ENCODE peak calls at places on chromosomes 11 and 22, in seven cellular contexts. S is astrocyte of the spinal cord; L is activated naive CD8-positive, alpha-beta T cell treated with anti-CD3 and anti-CD28 coated beads for 36 hours; E is LoVo; M is T-cell; Q is stimulated activated CD4-positive, alpha-beta T cell treated with anti-CD3 and anti-CD28 coated beads, Interleukin-1b, Interleukin-23, amount 100 ng/mL, for 24 hours; T is RKO. V is an unnamed sample.

GRCh38 chr11:69930081-69931059 is 111.2 kb upstream of the FGF3 start:
- DNase-seq in Q (no peak), L (no peak), E (no peak), T (no peak), M (no peak), S (no peak), V (no peak)

GRCh38 chr22:50517495-50518260 is 7.7 kb downstream of the SCO2 start:
- DNase-seq in L (no peak), E (no peak), T (no peak), S (no peak), M (no peak), Q (no peak), V (no peak)

GRCh38 chr22:22035203-22035602 is 52.6 kb upstream of the TOP3B start:
- DNase-seq in Q (no peak), M (no peak), T (no peak), E (no peak), L (no peak), S (no peak), V (no peak)

GRCh38 chr11:113778111-113778910 is 1.3 kb upstream of the CLDN25 start:
- DNase-seq in L (no peak), T (peak; percentile 70), S (peak; percentile 30), Q (no peak), M (no peak), E (no peak), V (peak; percentile 85)

GRCh38 chr11:12461516-12461915 is 84.1 kb downstream of the PARVA start:
- DNase-seq in T (no peak), S (no peak), M (no peak), L (no peak), E (no peak), Q (no peak), V (no peak)

GRCh38 chr11:15667127-15667725 is 552.5 kb downstream of the INSC start:
- DNase-seq in E (no peak), L (no peak), Q (no peak), T (no peak), S (no peak), M (no peak), V (no peak)

GRCh38 chr22:40621309-40622151 is 15.0 kb downstream of the MRTFA start:
- DNase-seq in E (no peak), L (no peak), T (no peak), M (no peak), S (no peak), Q (no peak), V (no peak)

GRCh38 chr22:24367841-24368240 is 59.6 kb upstream of the ADORA2A start:
- DNase-seq in Q (no peak), E (no peak), L (no peak), S (no peak), T (no peak), M (no peak), V (no peak)

GRCh38 chr11:78961938-78962701 is 387.5 kb upstream of the NARS2 start:
- DNase-seq in L (no peak), M (no peak), T (no peak), S (peak; percentile 71), E (no peak), Q (no peak), V (no peak)

V was measured in RWPE1.